ENCODE peak calls at places on chromosomes 11 and 22, in seven cellular contexts. C is CD8-positive, alpha-beta T cell; D is neuronal stem cell; M is Peyer's patch; G is mesenchymal stem cell; X is fibroblast of lung; E is left ventricle myocardium inferior. Z is an unnamed sample.
A peak's percentile ranks its signal among the peaks of the same experiment; 100 is the strongest.

GRCh38 chr11:61826930-61827572 is 1.0 kb upstream of the FADS2 start:
- DNase-seq in C (no peak), D (no peak), M (no peak), G (no peak), X (no peak), E (no peak), Z (no peak)

GRCh38 chr22:22349455-22349836 is 104.9 kb downstream of the VPREB1 start:
- DNase-seq in C (no peak), D (no peak), M (no peak), G (no peak), X (no peak), E (no peak), Z (no peak)

GRCh38 chr11:64225608-64226506 is at the start of the genes NUDT22 and TRPT1:
- DNase-seq in C (peak; percentile 89), D (peak; percentile 84), M (peak; percentile 97), G (peak; percentile 85), X (peak; percentile 72), E (peak; percentile 93), Z (peak; percentile 93)

GRCh38 chr11:2940166-2940929 is 11.1 kb upstream of the PHLDA2 start:
- DNase-seq in C (peak; percentile 28), D (no peak), M (peak; percentile 86), G (peak; percentile 47), X (no peak), E (peak; percentile 52), Z (no peak)

GRCh38 chr11:15180212-15180814 is 65.6 kb downstream of the INSC start:
- DNase-seq in C (no peak), D (no peak), M (no peak), G (peak; percentile 51), X (peak; percentile 11), E (no peak), Z (no peak)

GRCh38 chr22:32827061-32827602 is 25.6 kb downstream of the TIMP3 start:
- DNase-seq in C (no peak), D (no peak), M (no peak), G (no peak), X (no peak), E (no peak), Z (no peak)

GRCh38 chr11:114614127-114614720 is 18.6 kb upstream of the NXPE4 start:
- DNase-seq in C (no peak), D (no peak), M (no peak), G (no peak), X (no peak), E (no peak), Z (no peak)

GRCh38 chr11:126355324-126355925 is at the start of gene ST3GAL4:
- DNase-seq in C (peak; percentile 47), D (peak; percentile 82), M (peak; percentile 78), G (peak; percentile 68), X (peak; percentile 70), E (peak; percentile 90), Z (peak; percentile 46)

GRCh38 chr11:2465201-2466068 is 20.6 kb downstream of the KCNQ1 start:
- DNase-seq in C (no peak), D (no peak), M (no peak), G (no peak), X (no peak), E (no peak), Z (no peak)

GRCh38 chr22:30969532-30970355 is 679 bp downstream of the TUG1 start:
- DNase-seq in C (peak; percentile 19), D (no peak), M (peak; percentile 64), G (peak; percentile 61), X (peak; percentile 50), E (peak; percentile 38), Z (peak; percentile 32)

GRCh38 chr22:38782402-38783094 is 11.4 kb downstream of the DNAL4 start:
- DNase-seq in C (no peak), D (no peak), M (no peak), G (no peak), X (peak; percentile 88), E (no peak), Z (no peak)

GRCh38 chr11:27317751-27318150 is 45.3 kb downstream of the CCDC34 start:
- DNase-seq in C (no peak), D (no peak), M (no peak), G (peak; percentile 68), X (peak; percentile 81), E (no peak), Z (no peak)

GRCh38 chr11:6667733-6668374 is 12.2 kb upstream of the DCHS1 start:
- DNase-seq in C (peak; percentile 16), D (no peak), M (no peak), G (peak; percentile 47), X (no peak), E (no peak), Z (peak; percentile 67)

GRCh38 chr11:78798567-78799170 is 224.0 kb upstream of the NARS2 start:
- DNase-seq in C (no peak), D (peak; percentile 54), M (peak; percentile 74), G (peak; percentile 76), X (peak; percentile 55), E (peak; percentile 72), Z (no peak)

GRCh38 chr11:72735495-72736027 is 16.6 kb downstream of the ARAP1 start:
- DNase-seq in C (no peak), D (no peak), M (no peak), G (peak; percentile 97), X (peak; percentile 45), E (peak; percentile 57), Z (no peak)

GRCh38 chr11:110296226-110297081 is at the start of gene RDX:
- DNase-seq in C (peak; percentile 32), D (peak; percentile 83), M (peak; percentile 75), G (peak; percentile 74), X (peak; percentile 85), E (peak; percentile 83), Z (peak; percentile 69)

GRCh38 chr22:23278883-23279675 is 98.8 kb downstream of the BCR start:
- DNase-seq in C (peak; percentile 19), D (no peak), M (peak; percentile 61), G (no peak), X (peak; percentile 52), E (no peak), Z (no peak)

GRCh38 chr22:24039046-24039445 is 27.9 kb downstream of the CABIN1 start:
- DNase-seq in C (no peak), D (no peak), M (no peak), G (no peak), X (peak; percentile 37), E (no peak), Z (no peak)

GRCh38 chr22:46068908-46069481 is 81.3 kb upstream of the PPARA start:
- DNase-seq in C (no peak), D (no peak), M (peak; percentile 54), G (peak; percentile 14), X (peak; percentile 87), E (peak; percentile 27), Z (no peak)

GRCh38 chr22:46066691-46067090 is 83.6 kb upstream of the PPARA start:
- DNase-seq in C (no peak), D (no peak), M (peak; percentile 48), G (no peak), X (peak; percentile 72), E (peak; percentile 11), Z (no peak)

GRCh38 chr22:46069518-46070214 is 80.7 kb upstream of the PPARA start:
- DNase-seq in C (no peak), D (no peak), M (peak; percentile 91), G (peak; percentile 28), X (peak; percentile 91), E (peak; percentile 84), Z (no peak)

GRCh38 chr22:46067159-46068111 is 82.9 kb upstream of the PPARA start:
- DNase-seq in C (no peak), D (no peak), M (peak; percentile 29), G (no peak), X (peak; percentile 56), E (peak; percentile 15), Z (no peak)

DNA sequence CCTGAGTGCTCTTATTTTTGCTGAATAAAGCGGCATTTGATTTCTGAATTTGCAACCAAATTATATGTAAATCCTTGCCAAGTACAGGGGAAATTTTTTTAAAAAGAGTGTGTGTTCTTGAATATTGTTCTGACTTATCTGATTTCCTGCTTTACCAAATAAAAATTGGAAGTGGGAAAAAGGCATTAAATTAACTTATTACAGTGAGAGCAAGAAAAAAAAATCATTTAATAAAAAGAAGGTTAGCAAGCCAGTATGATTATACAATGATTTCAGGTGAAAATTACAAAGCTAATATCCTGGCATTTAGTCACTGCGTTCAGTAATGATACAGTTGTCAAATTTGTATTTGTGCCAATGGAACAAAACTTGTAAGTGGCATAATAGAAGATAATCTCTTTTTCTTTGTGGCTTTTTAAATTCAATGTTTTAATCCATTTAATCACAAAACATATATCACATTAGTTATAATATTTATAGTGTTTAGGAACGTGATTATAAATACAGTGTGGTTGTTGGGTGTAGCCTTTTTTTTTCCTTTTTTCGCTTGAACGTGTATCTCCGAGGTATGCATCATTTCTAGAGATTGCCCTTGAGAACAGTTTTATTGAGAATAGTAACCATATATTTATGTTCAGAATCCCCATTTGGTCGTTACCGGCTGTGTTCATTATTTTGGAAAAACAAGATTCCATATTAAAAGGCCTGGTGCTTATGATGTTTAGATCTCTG is 82.0 kb upstream of the PPARA start:
- DNase-seq in C (no peak), D (no peak), M (no peak), G (no peak), X (peak; percentile 37), E (no peak), Z (no peak)
- H3K4me3 ChIP-seq in C (peak overlapping the region; percentile 23), D (no peak overlapping the region), M (no peak overlapping the region), G (peak overlapping the region; percentile 80), X (peak overlapping the region; percentile 75), E (peak overlapping the region; percentile 89), Z (no peak overlapping the region)

DNA sequence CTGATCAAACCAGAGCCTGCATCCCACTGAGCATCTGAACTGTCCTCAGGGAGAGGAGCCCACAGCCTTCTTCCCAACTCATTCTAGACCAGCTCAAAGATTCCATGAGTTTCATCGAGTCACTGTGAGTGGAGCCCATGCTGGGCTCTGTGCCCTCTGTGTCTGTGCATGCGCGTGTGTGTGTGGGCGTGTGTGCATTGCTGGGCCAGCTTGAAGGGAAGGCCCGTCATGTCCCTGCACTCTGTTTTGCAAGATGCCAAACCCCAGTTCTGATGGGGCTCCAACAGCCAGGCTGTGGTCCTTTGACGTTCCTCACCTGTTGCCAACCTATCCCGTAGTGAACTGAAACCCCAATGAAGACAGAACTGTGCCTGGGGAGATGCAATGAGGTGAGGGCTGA is 7.1 kb downstream of the MPEG1 start:
- DNase-seq in C (no peak), D (no peak), M (no peak), G (no peak), X (no peak), E (no peak), Z (no peak)
- H3K27me3 ChIP-seq in C (no peaks in the 10 kb centered on the region), D (peaks cover 1% of the 10 kb centered on the region), M (no peaks in the 10 kb centered on the region), G (peaks cover 6% of the 10 kb centered on the region), X (peaks cover 2% of the 10 kb centered on the region), E (peaks cover under 1% of the 10 kb centered on the region), Z (no peaks in the 10 kb centered on the region)

GRCh38 chr22:42621505-42622002 is 6.9 kb upstream of the POLDIP3 start:
- DNase-seq in C (peak; percentile 34), D (peak; percentile 67), M (peak; percentile 83), G (peak; percentile 70), X (peak; percentile 60), E (peak; percentile 63), Z (peak; percentile 49)
- H3K27ac ChIP-seq in C (no peak overlapping the region), D (no peak overlapping the region), M (no peak overlapping the region), G (peak overlapping the region; percentile 56), X (no peak overlapping the region), E (peak overlapping the region; percentile 26), Z (no peak overlapping the region)

DNA sequence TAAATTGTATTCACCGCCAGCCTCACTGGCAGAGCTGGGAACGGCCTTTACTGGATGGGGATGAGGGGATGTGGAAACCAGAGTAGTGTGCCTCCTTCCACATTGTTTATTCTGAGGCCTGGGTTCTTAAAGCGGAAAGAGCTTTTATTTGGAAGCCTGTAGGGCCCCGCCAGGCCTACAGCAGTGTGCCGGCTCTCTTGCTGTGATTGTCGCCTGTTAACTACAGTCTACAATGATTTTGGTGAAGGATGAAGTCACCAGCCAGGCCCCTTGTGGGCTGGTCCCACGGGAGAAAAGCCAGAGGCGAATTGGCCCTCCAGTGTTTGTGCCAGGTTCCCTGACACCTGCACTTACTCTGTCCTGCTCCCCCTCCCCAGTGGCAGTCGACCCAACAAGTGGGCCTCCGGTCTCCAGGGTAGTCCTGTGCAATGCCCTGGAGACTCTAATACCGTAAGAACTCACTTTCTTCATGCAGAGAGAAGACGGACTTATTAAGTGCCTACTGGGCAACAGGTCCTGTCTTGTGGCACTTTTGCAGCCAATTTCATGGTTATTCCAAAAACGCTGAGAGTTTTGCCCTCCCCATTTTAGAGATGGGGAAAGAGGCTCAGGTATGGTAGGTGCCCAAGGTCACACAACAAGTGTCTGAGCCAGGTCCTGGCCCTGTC is 1.2 kb downstream of the MICAL2 start:
- DNase-seq in C (no peak), D (no peak), M (no peak), G (peak; percentile 59), X (no peak), E (no peak), Z (no peak)
- H3K4me3 ChIP-seq in C (no peak overlapping the region), D (peak overlapping the region; percentile 75), M (peak overlapping the region; percentile 59), G (peak overlapping the region; percentile 83), X (peak overlapping the region; percentile 83), E (peak overlapping the region; percentile 97), Z (no peak overlapping the region)

Z was measured in CD4-positive, CD25-positive, alpha-beta regulatory T cell.